ENCODE peak calls at places on chromosomes 5 and 9, in six cellular contexts. C is fibroblast of pulmonary artery, T is MM.1S, X is PC-9, B is heart left ventricle, J is AG04450. H is an unnamed sample.

GRCh38 chr5:72436796-72437471 is 70.3 kb downstream of the ZNF366 start:
- DNase-seq in C (peak; percentile 43), T (no peak), X (no peak), B (no peak), J (no peak), H (peak; percentile 67)

GRCh38 chr5:123800640-123801039 is 288.7 kb downstream of the CSNK1G3 start:
- DNase-seq in C (no peak), T (no peak), X (no peak), B (no peak), J (no peak), H (no peak)

GRCh38 chr5:7392401-7393024 is 3.4 kb upstream of the ADCY2 start:
- DNase-seq in C (peak; percentile 3), T (peak; percentile 25), X (no peak), B (no peak), J (no peak), H (peak; percentile 7)

GRCh38 chr5:23440703-23441102 is 66.7 kb upstream of the PRDM9 start:
- DNase-seq in C (no peak), T (no peak), X (no peak), B (no peak), J (no peak), H (no peak)

GRCh38 chr9:89078860-89079259 is 87.6 kb downstream of the S1PR3 start:
- DNase-seq in C (peak; percentile 95), T (no peak), X (no peak), B (no peak), J (no peak), H (peak; percentile 76)

GRCh38 chr9:125630436-125630835 is 76.6 kb downstream of the MAPKAP1 start:
- DNase-seq in C (no peak), T (no peak), X (peak; percentile 69), B (no peak), J (no peak), H (no peak)

GRCh38 chr9:14618851-14619250 is 74.4 kb downstream of the ZDHHC21 start:
- DNase-seq in C (no peak), T (no peak), X (no peak), B (no peak), J (no peak), H (no peak)

GRCh38 chr9:123353041-123353440 is 3.0 kb upstream of the CRB2 start:
- DNase-seq in C (no peak), T (no peak), X (peak; percentile 9), B (no peak), J (no peak), H (no peak)

GRCh38 chr9:89967527-89967926 is 362.7 kb downstream of the GADD45G start:
- DNase-seq in C (no peak), T (no peak), X (no peak), B (no peak), J (no peak), H (no peak)

GRCh38 chr5:97629281-97629680 is 446.2 kb upstream of the RIOK2 start:
- DNase-seq in C (peak; percentile 92), T (no peak), X (no peak), B (no peak), J (peak; percentile 18), H (peak; percentile 94)

GRCh38 chr5:90264930-90265857 is 144.4 kb downstream of the CETN3 start:
- DNase-seq in C (peak; percentile 82), T (peak; percentile 72), X (no peak), B (peak; percentile 64), J (peak; percentile 33), H (peak; percentile 79)

GRCh38 chr9:107488400-107489143 is 997 bp downstream of the KLF4 start:
- DNase-seq in C (peak; percentile 64), T (no peak), X (peak; percentile 59), B (peak; percentile 81), J (no peak), H (peak; percentile 72)

GRCh38 chr9:20604561-20604960 is 17.7 kb downstream of the MLLT3 start:
- DNase-seq in C (peak; percentile 51), T (peak; percentile 35), X (no peak), B (no peak), J (no peak), H (peak; percentile 77)

GRCh38 chr5:180494510-180495181 is 467 bp downstream of the CNOT6 start:
- DNase-seq in C (no peak), T (peak; percentile 25), X (no peak), B (peak; percentile 73), J (no peak), H (no peak)

GRCh38 chr9:112312139-112312538 is 21.3 kb downstream of the PTBP3 start:
- DNase-seq in C (no peak), T (no peak), X (no peak), B (no peak), J (no peak), H (no peak)

GRCh38 chr9:16121593-16121992 is 568.8 kb downstream of the CCDC171 start:
- DNase-seq in C (peak; percentile 27), T (no peak), X (no peak), B (no peak), J (no peak), H (no peak)

GRCh38 chr5:164581889-164582288 is 1076.5 kb downstream of the MAT2B start:
- DNase-seq in C (no peak), T (no peak), X (no peak), B (no peak), J (no peak), H (no peak)

GRCh38 chr9:98694943-98695342 is 13.8 kb downstream of the GABBR2 start:
- DNase-seq in C (no peak), T (no peak), X (no peak), B (no peak), J (no peak), H (no peak)

GRCh38 chr5:113192541-113192940 is 215.9 kb downstream of the DCP2 start:
- DNase-seq in C (no peak), T (no peak), X (no peak), B (no peak), J (no peak), H (no peak)

GRCh38 chr5:141617682-141618029 is 1.1 kb downstream of the DIAPH1 start:
- DNase-seq in C (no peak), T (peak; percentile 21), X (peak; percentile 44), B (no peak), J (no peak), H (peak; percentile 28)

GRCh38 chr9:93473411-93473810 is 20.0 kb upstream of the FAM120AOS start:
- DNase-seq in C (peak; percentile 72), T (no peak), X (peak; percentile 84), B (no peak), J (no peak), H (peak; percentile 54)

GRCh38 chr5:66769839-66770617 is 173.8 kb downstream of the MAST4 start:
- DNase-seq in C (peak; percentile 31), T (no peak), X (no peak), B (no peak), J (no peak), H (peak; percentile 29)

GRCh38 chr9:106928350-106928749 is 65.4 kb downstream of the ZNF462 start:
- DNase-seq in C (no peak), T (no peak), X (no peak), B (no peak), J (no peak), H (no peak)

GRCh38 chr5:65190328-65191053 is 291.2 kb downstream of the ADAMTS6 start:
- DNase-seq in C (peak; percentile 95), T (no peak), X (peak; percentile 66), B (no peak), J (peak; percentile 95), H (peak; percentile 99)

GRCh38 chr9:92191801-92192200 is 76.6 kb upstream of the SPTLC1 start:
- DNase-seq in C (peak; percentile 30), T (no peak), X (no peak), B (no peak), J (no peak), H (peak; percentile 46)

GRCh38 chr9:101485873-101486692 is 47.6 kb upstream of the RNF20 start:
- DNase-seq in C (peak; percentile 7), T (no peak), X (no peak), B (peak; percentile 71), J (no peak), H (peak; percentile 25)

GRCh38 chr9:101484046-101484445 is 48.5 kb upstream of the ALDOB start:
- DNase-seq in C (no peak), T (no peak), X (no peak), B (no peak), J (no peak), H (no peak)

GRCh38 chr9:101486693-101487442 is 46.8 kb upstream of the RNF20 start:
- DNase-seq in C (peak; percentile 29), T (no peak), X (no peak), B (peak; percentile 71), J (no peak), H (peak; percentile 52)

GRCh38 chr9:101487443-101487855 is 46.2 kb upstream of the RNF20 start:
- DNase-seq in C (no peak), T (no peak), X (no peak), B (no peak), J (no peak), H (no peak)
- H3K4me3 ChIP-seq in C (no peak overlapping the region), T (no peak overlapping the region), X (no peak overlapping the region), B (peak overlapping the region; percentile 84), J (peak overlapping the region; percentile 76), H (no peak overlapping the region)

DNA sequence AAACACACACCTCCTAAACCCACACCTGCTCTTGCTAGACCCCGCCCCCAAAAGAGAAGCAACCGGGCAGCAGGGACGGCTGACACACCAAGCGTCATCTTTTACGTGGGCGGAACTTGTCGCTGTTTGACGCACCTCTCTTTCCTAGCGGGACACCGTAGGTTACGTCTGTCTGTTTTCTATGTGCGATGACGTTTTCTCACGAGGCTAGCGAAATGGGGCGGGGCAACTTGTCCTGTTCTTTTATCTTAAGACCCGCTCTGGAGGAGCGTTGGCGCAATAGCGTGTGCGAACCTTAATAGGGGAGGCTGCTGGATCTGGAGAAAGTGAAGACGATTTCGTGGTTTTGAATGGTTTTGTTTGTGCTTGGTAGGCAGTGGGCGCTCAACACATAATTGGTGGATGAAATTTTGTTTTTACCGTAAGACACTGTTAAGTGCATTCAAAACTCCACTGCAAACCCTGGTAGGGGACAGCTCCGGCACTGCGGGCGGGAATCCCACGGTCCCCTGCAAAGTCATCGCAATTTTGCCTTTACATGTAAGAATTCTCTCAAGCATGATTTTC is 501 bp upstream of the C9orf72 start:
- DNase-seq in C (peak; percentile 100), T (peak; percentile 93), X (peak; percentile 93), B (peak; percentile 91), J (peak; percentile 94), H (peak; percentile 100)
- TF ChIP-seq CTCF in C (no peak), T (no peak), X (no peak), B (no peak), J (no peak), H (no peak)

GRCh38 chr9:35791321-35791921 is at the start of gene NPR2:
- DNase-seq in C (peak; percentile 30), T (no peak), X (no peak), B (peak; percentile 69), J (no peak), H (peak; percentile 31)
- H3K4me3 ChIP-seq in C (peak within 1 kb of the TSS; percentile 57), T (no peak within 1 kb of the TSS), X (no peak within 1 kb of the TSS), B (peak within 1 kb of the TSS; percentile 85), J (peak within 1 kb of the TSS; percentile 65), H (peak within 1 kb of the TSS; percentile 55)

GRCh38 chr5:78923622-78923970 is 61.5 kb downstream of the ARSB start:
- DNase-seq in C (no peak), T (no peak), X (no peak), B (no peak), J (no peak), H (no peak)

GRCh38 chr5:78922879-78923621 is 62.1 kb downstream of the ARSB start:
- DNase-seq in C (no peak), T (no peak), X (no peak), B (no peak), J (no peak), H (no peak)

GRCh38 chr5:78925102-78925876 is 59.8 kb downstream of the ARSB start:
- DNase-seq in C (no peak), T (no peak), X (no peak), B (no peak), J (no peak), H (no peak)

GRCh38 chr5:78916044-78916443 is 69.1 kb downstream of the ARSB start:
- DNase-seq in C (no peak), T (no peak), X (no peak), B (no peak), J (no peak), H (no peak)

GRCh38 chr5:78920604-78921003 is 64.5 kb downstream of the ARSB start:
- DNase-seq in C (peak; percentile 72), T (no peak), X (no peak), B (no peak), J (no peak), H (peak; percentile 63)
- TF ChIP-seq CTCF in C (peak; percentile 56), T (peak; percentile 7), X (peak; percentile 26), B (peak; percentile 4), J (peak; percentile 65), H (peak; percentile 52)